ENCODE peak calls at places on chromosomes 13 and 19, in nine cellular contexts. G, F, X, B, H, C, S, T and L are unnamed samples.

GRCh38 chr13:27379694-27380596 is 44.5 kb upstream of the GTF3A start:
- DNase-seq in G (peak; percentile 69), F (peak; percentile 76), X (peak; percentile 54), B (peak; percentile 62), H (peak; percentile 57), C (peak; percentile 38), S (peak; percentile 83), T (peak; percentile 36), L (peak; percentile 71)

GRCh38 chr19:4688587-4688986 is 18.4 kb upstream of the MYDGF start:
- DNase-seq in G (no peak), F (no peak), X (no peak), B (no peak), H (no peak), C (no peak), S (no peak), T (no peak), L (no peak)

GRCh38 chr13:70950664-70951063 is 842.4 kb upstream of the KLHL1 start:
- DNase-seq in G (no peak), F (no peak), X (no peak), B (no peak), H (no peak), C (no peak), S (no peak), T (no peak), L (no peak)

GRCh38 chr19:12200020-12200419 is 37.1 kb downstream of the ZNF136 start:
- DNase-seq in G (no peak), F (peak; percentile 56), X (no peak), B (no peak), H (no peak), C (no peak), S (no peak), T (no peak), L (no peak)

GRCh38 chr19:45496349-45496953 is 396 bp downstream of the RTN2 start:
- DNase-seq in G (peak; percentile 86), F (no peak), X (no peak), B (no peak), H (peak; percentile 49), C (no peak), S (peak; percentile 90), T (no peak), L (peak; percentile 69)

GRCh38 chr13:97242755-97243497 is 20.8 kb downstream of the MBNL2 start:
- DNase-seq in G (no peak), F (no peak), X (no peak), B (no peak), H (no peak), C (no peak), S (no peak), T (no peak), L (no peak)

GRCh38 chr19:12967907-12968306 is 1.5 kb upstream of the DAND5 start:
- DNase-seq in G (no peak), F (peak; percentile 42), X (no peak), B (no peak), H (no peak), C (peak; percentile 25), S (no peak), T (no peak), L (no peak)

GRCh38 chr13:53250272-53250875 is 221.8 kb downstream of the OLFM4 start:
- DNase-seq in G (peak; percentile 86), F (peak; percentile 75), X (peak; percentile 79), B (peak; percentile 74), H (no peak), C (peak; percentile 77), S (peak; percentile 93), T (no peak), L (peak; percentile 88)